ENCODE peak calls at places on chromosomes 6 and 20, in six cellular contexts. One of them, this sample, is unnamed.
A peak's percentile ranks its signal among the peaks of the same experiment; 100 is the strongest.

GRCh38 chr6:15247750-15248450 is 2.0 kb downstream of the JARID2 start:
- DNase-seq in thyroid gland: peak; percentile 56
- DNase-seq in Panc1: no peak
- DNase-seq in psoas muscle: peak; percentile 60
- DNase-seq in RWPE1: peak; percentile 63
- DNase-seq in keratinocyte: no peak
- DNase-seq in this sample: no peak

GRCh38 chr6:168711666-168712300 is 270.8 kb downstream of the SMOC2 start:
- DNase-seq in thyroid gland: no peak
- DNase-seq in Panc1: no peak
- DNase-seq in psoas muscle: no peak
- DNase-seq in RWPE1: no peak
- DNase-seq in keratinocyte: no peak
- DNase-seq in this sample: no peak

GRCh38 chr6:70371454-70372105 is 41.7 kb upstream of the FAM135A start:
- DNase-seq in thyroid gland: no peak
- DNase-seq in Panc1: peak; percentile 39
- DNase-seq in psoas muscle: no peak
- DNase-seq in RWPE1: peak; percentile 58
- DNase-seq in keratinocyte: peak; percentile 38
- DNase-seq in this sample: peak; percentile 74

GRCh38 chr6:14310955-14311354 is 193.4 kb downstream of the CD83 start:
- DNase-seq in thyroid gland: no peak
- DNase-seq in Panc1: no peak
- DNase-seq in psoas muscle: no peak
- DNase-seq in RWPE1: no peak
- DNase-seq in keratinocyte: no peak
- DNase-seq in this sample: no peak

GRCh38 chr20:8829232-8829631 is 239.7 kb upstream of the PLCB4 start:
- DNase-seq in thyroid gland: no peak
- DNase-seq in Panc1: no peak
- DNase-seq in psoas muscle: no peak
- DNase-seq in RWPE1: no peak
- DNase-seq in keratinocyte: no peak
- DNase-seq in this sample: no peak

GRCh38 chr6:408599-409102 is 17.1 kb downstream of the IRF4 start:
- DNase-seq in thyroid gland: no peak
- DNase-seq in Panc1: no peak
- DNase-seq in psoas muscle: peak; percentile 61
- DNase-seq in RWPE1: no peak
- DNase-seq in keratinocyte: no peak
- DNase-seq in this sample: no peak

GRCh38 chr20:49575551-49576060 is 7.7 kb upstream of the PTGIS start:
- DNase-seq in thyroid gland: no peak
- DNase-seq in Panc1: no peak
- DNase-seq in psoas muscle: peak; percentile 57
- DNase-seq in RWPE1: no peak
- DNase-seq in keratinocyte: no peak
- DNase-seq in this sample: no peak

GRCh38 chr6:37618916-37619605 is 78.6 kb downstream of the MDGA1 start:
- DNase-seq in thyroid gland: no peak
- DNase-seq in Panc1: no peak
- DNase-seq in psoas muscle: no peak
- DNase-seq in RWPE1: no peak
- DNase-seq in keratinocyte: no peak
- DNase-seq in this sample: no peak

GRCh38 chr6:166627875-166628849 is 1.1 kb upstream of the RPS6KA2 start:
- DNase-seq in thyroid gland: peak; percentile 64
- DNase-seq in Panc1: no peak
- DNase-seq in psoas muscle: peak; percentile 74
- DNase-seq in RWPE1: no peak
- DNase-seq in keratinocyte: no peak
- DNase-seq in this sample: no peak

DNA sequence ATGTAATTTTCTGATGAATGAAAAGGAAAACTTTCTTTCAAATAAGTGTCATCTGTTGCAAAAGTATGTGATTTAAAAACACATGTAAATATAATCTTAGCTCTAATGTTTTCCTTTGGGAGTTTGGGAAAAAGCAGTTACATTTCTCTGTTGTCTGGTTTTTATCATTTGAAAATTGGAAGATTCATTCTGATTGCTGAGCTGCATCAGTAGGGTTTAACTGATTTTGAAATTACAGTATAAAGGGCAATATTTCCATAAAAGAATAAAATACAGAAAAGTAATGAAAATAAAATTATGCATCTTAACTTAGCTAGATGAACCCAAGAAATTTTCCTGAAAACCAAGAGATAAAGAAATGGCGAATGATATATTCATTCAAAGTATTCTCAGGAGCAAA is 57.8 kb downstream of the MAP7 start:
- DNase-seq in thyroid gland: no peak
- DNase-seq in Panc1: no peak
- DNase-seq in psoas muscle: no peak
- DNase-seq in RWPE1: no peak
- DNase-seq in keratinocyte: no peak
- DNase-seq in this sample: no peak
- H3K27ac ChIP-seq in thyroid gland: no peak overlapping the region
- H3K27ac ChIP-seq in Panc1: no peak overlapping the region
- H3K27ac ChIP-seq in psoas muscle: no peak overlapping the region
- H3K27ac ChIP-seq in RWPE1: no peak overlapping the region
- H3K27ac ChIP-seq in keratinocyte: no peak overlapping the region
- H3K27ac ChIP-seq in this sample: no peak overlapping the region

GRCh38 chr6:55826941-55827340 is 48.4 kb downstream of the BMP5 start:
- DNase-seq in thyroid gland: no peak
- DNase-seq in Panc1: no peak
- DNase-seq in psoas muscle: no peak
- DNase-seq in RWPE1: peak; percentile 0
- DNase-seq in keratinocyte: no peak
- DNase-seq in this sample: no peak
- H3K27ac ChIP-seq in thyroid gland: no peak overlapping the region
- H3K27ac ChIP-seq in Panc1: peak overlapping the region; percentile 90
- H3K27ac ChIP-seq in psoas muscle: no peak overlapping the region
- H3K27ac ChIP-seq in RWPE1: no peak overlapping the region
- H3K27ac ChIP-seq in keratinocyte: peak overlapping the region; percentile 45
- H3K27ac ChIP-seq in this sample: peak overlapping the region; percentile 38

GRCh38 chr6:18530201-18530600 is 143.1 kb downstream of the RNF144B start:
- DNase-seq in thyroid gland: no peak
- DNase-seq in Panc1: no peak
- DNase-seq in psoas muscle: no peak
- DNase-seq in RWPE1: no peak
- DNase-seq in keratinocyte: no peak
- DNase-seq in this sample: no peak
- H3K27ac ChIP-seq in thyroid gland: no peak overlapping the region
- H3K27ac ChIP-seq in Panc1: no peak overlapping the region
- H3K27ac ChIP-seq in psoas muscle: no peak overlapping the region
- H3K27ac ChIP-seq in RWPE1: no peak overlapping the region
- H3K27ac ChIP-seq in keratinocyte: no peak overlapping the region
- H3K27ac ChIP-seq in this sample: no peak overlapping the region

DNA sequence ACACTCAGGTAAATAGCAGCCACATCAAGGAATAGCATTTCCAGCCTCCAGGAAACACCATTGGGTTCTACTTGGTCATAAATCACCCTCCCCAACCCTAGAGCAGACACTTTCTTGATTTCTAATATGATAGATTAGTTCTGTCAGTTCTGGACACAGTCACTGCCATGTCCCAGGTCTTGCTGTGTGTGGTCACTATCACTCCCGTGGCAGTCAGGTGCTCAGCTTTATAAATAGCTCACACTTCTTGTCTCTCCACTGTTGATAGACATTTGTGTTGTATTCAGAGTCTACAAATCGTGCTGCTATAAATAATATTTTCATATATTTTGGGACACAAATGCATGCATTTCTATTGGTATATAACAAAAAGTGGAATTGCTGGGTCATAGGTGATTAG is 13.3 kb downstream of the HLA-F start:
- DNase-seq in thyroid gland: no peak
- DNase-seq in Panc1: no peak
- DNase-seq in psoas muscle: no peak
- DNase-seq in RWPE1: no peak
- DNase-seq in keratinocyte: no peak
- DNase-seq in this sample: no peak
- H3K27ac ChIP-seq in thyroid gland: no peak overlapping the region
- H3K27ac ChIP-seq in Panc1: no peak overlapping the region
- H3K27ac ChIP-seq in psoas muscle: no peak overlapping the region
- H3K27ac ChIP-seq in RWPE1: no peak overlapping the region
- H3K27ac ChIP-seq in keratinocyte: no peak overlapping the region
- H3K27ac ChIP-seq in this sample: no peak overlapping the region